ENCODE peak calls at places on chromosomes 11 and 22, in nine cellular contexts. R is A549; W is ACHN; H is naive thymus-derived CD8-positive, alpha-beta T cell; C is H4; V is T-helper 9 cell; Y is Kasumi-1; P is adrenal gland; Z is hippocampal formation. G is an unnamed sample.

GRCh38 chr22:36152088-36152487 is 8.5 kb downstream of the APOL3 start:
- DNase-seq in R (no peak), W (no peak), H (no peak), C (no peak), V (no peak), Y (no peak), P (no peak), Z (no peak), G (no peak)

GRCh38 chr22:28051787-28052356 is 132.8 kb upstream of the PITPNB start:
- DNase-seq in R (peak), W (peak), H (peak), C (peak), V (no peak), Y (peak), P (peak), Z (peak), G (peak)

GRCh38 chr11:60457576-60457975 is 1.9 kb downstream of the MS4A1 start:
- DNase-seq in R (no peak), W (no peak), H (no peak), C (no peak), V (no peak), Y (no peak), P (no peak), Z (no peak), G (no peak)

GRCh38 chr22:37639070-37639760 is at the start of gene SH3BP1:
- DNase-seq in R (no peak), W (peak), H (peak), C (no peak), V (peak), Y (peak), P (no peak), Z (no peak), G (no peak)

GRCh38 chr11:66858939-66859685 is 2.2 kb downstream of the LRFN4 start:
- DNase-seq in R (no peak), W (no peak), H (no peak), C (no peak), V (no peak), Y (no peak), P (no peak), Z (no peak), G (no peak)

GRCh38 chr11:84526250-84526649 is 1100.9 kb downstream of the DLG2 start:
- DNase-seq in R (no peak), W (no peak), H (no peak), C (no peak), V (no peak), Y (no peak), P (no peak), Z (no peak), G (no peak)

GRCh38 chr11:63917685-63918523 is 940 bp upstream of the RCOR2 start:
- DNase-seq in R (peak), W (no peak), H (peak), C (no peak), V (peak), Y (peak), P (peak), Z (peak), G (no peak)

GRCh38 chr11:34160049-34160721 is 54.8 kb downstream of the NAT10 start:
- DNase-seq in R (no peak), W (no peak), H (no peak), C (no peak), V (no peak), Y (no peak), P (no peak), Z (no peak), G (no peak)

GRCh38 chr11:67628710-67629385 is 889 bp downstream of the NUDT8 start:
- DNase-seq in R (no peak), W (no peak), H (no peak), C (no peak), V (no peak), Y (no peak), P (no peak), Z (no peak), G (no peak)

GRCh38 chr11:100735949-100736675 is 49.0 kb downstream of the ARHGAP42 start:
- DNase-seq in R (peak), W (no peak), H (no peak), C (peak), V (no peak), Y (no peak), P (no peak), Z (no peak), G (peak)

GRCh38 chr11:1163321-1163910 is 5.7 kb downstream of the MUC5AC start:
- DNase-seq in R (no peak), W (no peak), H (no peak), C (no peak), V (no peak), Y (no peak), P (no peak), Z (no peak), G (no peak)

GRCh38 chr11:10387209-10388083 is 67.6 kb upstream of the AMPD3 start:
- DNase-seq in R (no peak), W (no peak), H (no peak), C (peak), V (no peak), Y (no peak), P (peak), Z (no peak), G (peak)

GRCh38 chr22:36741204-36741793 is 34.6 kb downstream of the IFT27 start:
- DNase-seq in R (peak), W (no peak), H (no peak), C (peak), V (no peak), Y (no peak), P (no peak), Z (no peak), G (peak)

GRCh38 chr11:88179141-88179540 is 3.9 kb upstream of the RAB38 start:
- DNase-seq in R (no peak), W (no peak), H (no peak), C (peak), V (no peak), Y (no peak), P (no peak), Z (no peak), G (peak)

GRCh38 chr22:30078320-30079311 is 1.6 kb upstream of the HORMAD2 start:
- DNase-seq in R (no peak), W (no peak), H (peak), C (no peak), V (no peak), Y (peak), P (no peak), Z (no peak), G (no peak)

GRCh38 chr22:24325105-24325757 is 54.6 kb downstream of the SPECC1L start:
- DNase-seq in R (peak), W (peak), H (peak), C (peak), V (no peak), Y (peak), P (no peak), Z (no peak), G (peak)